ENCODE peak calls at places on chromosomes 4 and X, in five cellular contexts. I is lung, O is CD14-positive monocyte, H is AG04450, Y is coronary artery. V is an unnamed sample.

GRCh38 chrX:16162391-16162790 is 4.9 kb upstream of the MAGEB17 start:
- DNase-seq in I (no peak), O (no peak), H (no peak), Y (no peak), V (no peak)

GRCh38 chrX:74492720-74493201 is 71.5 kb downstream of the SLC16A2 start:
- DNase-seq in I (no peak), O (no peak), H (no peak), Y (no peak), V (no peak)

GRCh38 chrX:112512509-112512908 is 167.2 kb downstream of the LHFPL1 start:
- DNase-seq in I (no peak), O (no peak), H (no peak), Y (no peak), V (no peak)

GRCh38 chrX:110156167-110156754 is 153.3 kb downstream of the TMEM164 start:
- DNase-seq in I (no peak), O (no peak), H (no peak), Y (no peak), V (no peak)

GRCh38 chr4:109406337-109406931 is 27.2 kb upstream of the SEC24B start:
- DNase-seq in I (no peak), O (no peak), H (peak), Y (no peak), V (peak)

GRCh38 chrX:16462912-16463311 is 187.0 kb upstream of the S100G start:
- DNase-seq in I (no peak), O (no peak), H (peak), Y (no peak), V (peak)

GRCh38 chr4:149897784-149898183 is 82.1 kb upstream of the IQCM start:
- DNase-seq in I (no peak), O (no peak), H (no peak), Y (no peak), V (no peak)

GRCh38 chr4:21304061-21304541 is 603.8 kb downstream of the PACRGL start:
- DNase-seq in I (no peak), O (no peak), H (no peak), Y (no peak), V (no peak)

GRCh38 chr4:122827899-122828601 is 1.4 kb downstream of the FGF2 start:
- DNase-seq in I (no peak), O (no peak), H (no peak), Y (no peak), V (no peak)

GRCh38 chrX:19174401-19175025 is 52.2 kb upstream of the ADGRG2 start:
- DNase-seq in I (no peak), O (no peak), H (no peak), Y (no peak), V (peak)

GRCh38 chr4:7425591-7426468 is 8.9 kb downstream of the PSAPL1 start:
- DNase-seq in I (no peak), O (peak), H (no peak), Y (peak), V (no peak)

GRCh38 chr4:8383451-8384160 is 56.9 kb downstream of the ACOX3 start:
- DNase-seq in I (no peak), O (peak), H (no peak), Y (no peak), V (no peak)

GRCh38 chr4:73308286-73308685 is 49.7 kb upstream of the ANKRD17 start:
- DNase-seq in I (no peak), O (no peak), H (peak), Y (no peak), V (no peak)

GRCh38 chr4:7638984-7639789 is 204.5 kb upstream of the PSAPL1 start:
- DNase-seq in I (no peak), O (peak), H (no peak), Y (no peak), V (no peak)

GRCh38 chrX:134254511-134254910 is 17.5 kb downstream of the CCDC160 start:
- DNase-seq in I (no peak), O (no peak), H (no peak), Y (no peak), V (no peak)

GRCh38 chrX:134623293-134624045 is 34.8 kb downstream of the PLAC1 start:
- DNase-seq in I (no peak), O (no peak), H (no peak), Y (no peak), V (no peak)

GRCh38 chrX:140088438-140088837 is 123.1 kb upstream of the CXorf66 start:
- DNase-seq in I (no peak), O (no peak), H (no peak), Y (no peak), V (no peak)

GRCh38 chr4:31674313-31674947 is 954.3 kb downstream of the PCDH7 start:
- DNase-seq in I (no peak), O (no peak), H (no peak), Y (no peak), V (no peak)

GRCh38 chr4:138301536-138301935 is 59.4 kb upstream of the SLC7A11 start:
- DNase-seq in I (no peak), O (no peak), H (no peak), Y (no peak), V (peak)

GRCh38 chr4:7863911-7864681 is 75.6 kb downstream of the AFAP1 start:
- DNase-seq in I (no peak), O (no peak), H (no peak), Y (no peak), V (no peak)

GRCh38 chr4:145812902-145813301 is 125.7 kb downstream of the ZNF827 start:
- DNase-seq in I (no peak), O (no peak), H (no peak), Y (no peak), V (no peak)

GRCh38 chr4:17024430-17024829 is 126.0 kb upstream of the LDB2 start:
- DNase-seq in I (no peak), O (no peak), H (no peak), Y (no peak), V (no peak)

GRCh38 chr4:105520819-105521790 is 31.3 kb upstream of the ARHGEF38 start:
- DNase-seq in I (no peak), O (no peak), H (peak), Y (no peak), V (no peak)

GRCh38 chr4:153759407-153760226 is at the start of gene RNF175:
- DNase-seq in I (no peak), O (no peak), H (no peak), Y (no peak), V (no peak)

GRCh38 chr4:1979477-1980196 is 29.1 kb downstream of the NELFA start:
- DNase-seq in I (no peak), O (peak), H (no peak), Y (peak), V (no peak)

GRCh38 chr4:176995-177394 is 52.7 kb downstream of the ZNF718 start:
- DNase-seq in I (no peak), O (no peak), H (no peak), Y (no peak), V (no peak)

GRCh38 chrX:124791492-124792095 is 445.2 kb downstream of the SH2D1A start:
- DNase-seq in I (no peak), O (no peak), H (no peak), Y (no peak), V (no peak)
- TF ChIP-seq CTCF in I (no peak), O (no peak), H (no peak), Y (no peak), V (no peak)

GRCh38 chr4:178275671-178276360 is 833.6 kb upstream of the AGA start:
- DNase-seq in I (no peak), O (no peak), H (no peak), Y (no peak), V (no peak)
- TF ChIP-seq CTCF in I (no peak), O (no peak), H (no peak), Y (no peak), V (no peak)

GRCh38 chr4:142741995-142742394 is 104.1 kb downstream of the INPP4B start:
- DNase-seq in I (no peak), O (no peak), H (no peak), Y (no peak), V (no peak)
- TF ChIP-seq CTCF in I (no peak), O (no peak), H (peak), Y (no peak), V (no peak)

GRCh38 chrX:21383546-21383945 is 9.3 kb downstream of the CNKSR2 start:
- DNase-seq in I (no peak), O (no peak), H (no peak), Y (no peak), V (no peak)

GRCh38 chrX:21384178-21384577 is 10.0 kb downstream of the CNKSR2 start:
- DNase-seq in I (no peak), O (no peak), H (no peak), Y (no peak), V (no peak)

GRCh38 chrX:21382715-21383114 is 8.5 kb downstream of the CNKSR2 start:
- DNase-seq in I (no peak), O (no peak), H (no peak), Y (no peak), V (no peak)
- TF ChIP-seq CTCF in I (no peak), O (peak), H (peak), Y (no peak), V (no peak)

DNA sequence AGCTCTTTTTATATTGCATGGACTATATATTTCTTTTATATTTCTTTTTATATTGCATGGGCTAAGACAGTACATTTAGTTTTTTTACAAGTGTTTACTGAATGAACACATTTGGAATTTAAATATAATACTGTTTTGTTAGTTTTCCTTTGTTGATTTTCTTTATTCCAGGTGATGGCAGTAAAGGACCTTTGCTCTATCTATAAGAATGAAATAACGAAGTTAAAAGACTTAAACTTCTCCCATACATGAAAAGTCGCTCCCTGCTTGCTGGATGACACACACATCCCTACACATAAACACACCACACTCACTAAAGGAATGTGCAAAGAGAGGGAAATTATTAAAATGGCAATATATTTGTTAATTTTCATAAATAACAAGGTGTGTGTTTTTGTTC is 102.5 kb upstream of the ANXA10 start:
- DNase-seq in I (no peak), O (no peak), H (no peak), Y (no peak), V (no peak)
- TF ChIP-seq CTCF in I (no peak), O (no peak), H (no peak), Y (no peak), V (no peak)

GRCh38 chrX:116277391-116277790 is 106.8 kb downstream of the AGTR2 start:
- DNase-seq in I (no peak), O (no peak), H (no peak), Y (no peak), V (no peak)
- TF ChIP-seq CTCF in I (no peak), O (no peak), H (no peak), Y (no peak), V (no peak)

DNA sequence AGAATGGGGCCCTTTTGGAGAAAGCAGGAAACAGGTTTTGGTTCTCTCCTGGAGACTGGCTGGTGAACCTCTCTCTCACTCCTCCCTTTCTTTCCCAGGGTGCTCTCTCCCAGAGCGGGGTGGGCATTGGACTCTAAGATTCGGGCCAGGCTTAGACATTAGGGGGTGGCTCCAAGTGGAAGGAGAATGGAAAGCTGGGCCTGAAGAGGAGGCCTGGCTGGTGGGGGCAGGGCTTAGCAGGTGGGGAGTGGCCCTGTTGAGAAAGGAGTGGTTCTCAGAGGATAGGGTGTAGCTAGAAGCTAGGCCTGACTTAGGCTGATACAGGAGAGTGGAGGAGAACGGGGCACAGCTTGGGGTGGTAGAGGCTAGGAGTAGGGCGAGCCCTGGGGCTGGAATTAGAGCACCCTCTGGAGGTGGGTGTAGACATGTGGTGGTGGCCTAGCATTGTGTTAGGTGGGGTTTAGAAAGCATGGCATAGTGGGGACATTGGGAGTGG is 5.7 kb downstream of the PLP2 start:
- DNase-seq in I (no peak), O (no peak), H (no peak), Y (no peak), V (no peak)
- TF ChIP-seq CTCF in I (no peak), O (no peak), H (no peak), Y (no peak), V (no peak)

GRCh38 chr4:83284161-83285021 is at the start of gene COQ2:
- DNase-seq in I (peak), O (peak), H (peak), Y (peak), V (peak)
- TF ChIP-seq CTCF in I (no peak), O (peak), H (no peak), Y (peak), V (no peak)

GRCh38 chr4:120561648-120562047 is 360.9 kb downstream of the PRDM5 start:
- DNase-seq in I (no peak), O (no peak), H (no peak), Y (no peak), V (no peak)
- TF ChIP-seq CTCF in I (no peak), O (no peak), H (no peak), Y (no peak), V (no peak)